ENCODE peak calls at places on chromosomes 7 and 10, in five cellular contexts. Y is anterior cingulate cortex; L is activated T-helper 1 cell treated with anti-CD3 and anti-CD28 coated beads, Interleukin-2, amount 50 U/mL, for 16 hours; R is AG09309; O is foreskin fibroblast. H is an unnamed sample.
A peak's percentile ranks its signal among the peaks of the same experiment; 100 is the strongest.

GRCh38 chr7:200704-201103 is 8.3 kb downstream of the FAM20C start:
- DNase-seq in Y (no peak), R (no peak), O (no peak), L (no peak), H (no peak)

GRCh38 chr7:97218767-97219166 is 101.3 kb downstream of the SDHAF3 start:
- DNase-seq in O (no peak), Y (no peak), R (no peak), L (no peak), H (no peak)

GRCh38 chr10:5070648-5071410 is 23.4 kb upstream of the AKR1C3 start:
- DNase-seq in R (no peak), O (peak; percentile 15), L (no peak), Y (no peak), H (no peak)

GRCh38 chr10:115093286-115093775 is at the start of gene ATRNL1:
- DNase-seq in Y (peak; percentile 34), O (peak; percentile 76), L (no peak), R (no peak), H (no peak)

GRCh38 chr10:87642486-87642885 is 17.2 kb upstream of the PAPSS2 start:
- DNase-seq in L (no peak), Y (no peak), O (no peak), R (no peak), H (no peak)

GRCh38 chr7:101137651-101138148 is 10.8 kb downstream of the SERPINE1 start:
- DNase-seq in Y (no peak), L (no peak), R (no peak), O (peak; percentile 46), H (no peak)

GRCh38 chr10:88152720-88153119 is 289.3 kb downstream of the PTEN start:
- DNase-seq in R (peak; percentile 99), L (no peak), O (peak; percentile 99), Y (no peak), H (no peak)

GRCh38 chr7:121810831-121811494 is 62.0 kb upstream of the PTPRZ1 start:
- DNase-seq in O (no peak), Y (no peak), R (no peak), L (no peak), H (no peak)

GRCh38 chr7:1418505-1419309 is 40.6 kb downstream of the MICALL2 start:
- DNase-seq in R (no peak), L (no peak), O (peak; percentile 24), Y (no peak), H (no peak)

GRCh38 chr7:34734786-34735185 is 76.8 kb downstream of the NPSR1 start:
- DNase-seq in O (no peak), Y (no peak), R (no peak), L (no peak), H (peak; percentile 80)

GRCh38 chr10:97042081-97042480 is 143.7 kb downstream of the SLIT1 start:
- DNase-seq in Y (no peak), L (no peak), R (no peak), O (no peak), H (no peak)

GRCh38 chr10:30368065-30368718 is 19.1 kb upstream of the MTPAP start:
- DNase-seq in O (peak; percentile 48), R (no peak), Y (peak; percentile 9), L (no peak), H (peak; percentile 68)

GRCh38 chr7:99102361-99102760 is 41.5 kb downstream of the SMURF1 start:
- DNase-seq in L (no peak), Y (no peak), O (peak; percentile 40), R (no peak), H (no peak)

GRCh38 chr10:790821-791551 is 101.5 kb upstream of the DIP2C start:
- DNase-seq in R (no peak), Y (no peak), L (no peak), O (no peak), H (no peak)

GRCh38 chr10:63631971-63632370 is 110.8 kb downstream of the REEP3 start:
- DNase-seq in Y (no peak), O (peak; percentile 50), R (no peak), L (no peak), H (no peak)

GRCh38 chr7:29612596-29612995 is 49.0 kb downstream of the PRR15 start:
- DNase-seq in Y (no peak), L (no peak), O (peak; percentile 85), R (peak; percentile 85), H (no peak)

GRCh38 chr10:116690356-116691078 is 51.8 kb downstream of the HSPA12A start:
- DNase-seq in L (no peak), R (no peak), Y (peak; percentile 53), O (no peak), H (no peak)

H was measured in esophagus muscularis mucosa.